ENCODE peak calls at places on chromosomes 13 and 19, in six cellular contexts. U, C, O, S, D and H are unnamed samples.

GRCh38 chr13:45328661-45329105 is 12.3 kb downstream of the TPT1 start:
- DNase-seq in U (no peak), C (no peak), O (no peak), S (no peak), D (no peak), H (no peak)

GRCh38 chr19:31260171-31260933 is 88.9 kb downstream of the TSHZ3 start:
- DNase-seq in U (no peak), C (no peak), O (no peak), S (no peak), D (no peak), H (peak)

GRCh38 chr19:44745386-44745831 is 3.1 kb upstream of the BCL3 start:
- DNase-seq in U (no peak), C (no peak), O (no peak), S (no peak), D (no peak), H (no peak)

GRCh38 chr13:113178070-113178895 is 19.8 kb downstream of the PROZ start:
- DNase-seq in U (no peak), C (no peak), O (no peak), S (no peak), D (no peak), H (peak)

GRCh38 chr19:19263886-19264487 is 9.1 kb downstream of the TM6SF2 start:
- DNase-seq in U (no peak), C (no peak), O (no peak), S (no peak), D (no peak), H (no peak)

GRCh38 chr13:113141591-113141950 is 16.9 kb upstream of the PROZ start:
- DNase-seq in U (no peak), C (no peak), O (no peak), S (no peak), D (no peak), H (peak)

GRCh38 chr19:7507884-7508283 is 8.0 kb upstream of the ZNF358 start:
- DNase-seq in U (peak), C (no peak), O (peak), S (no peak), D (peak), H (peak)

GRCh38 chr19:57165846-57166245 is 1.4 kb downstream of the DUXA start:
- DNase-seq in U (no peak), C (no peak), O (no peak), S (no peak), D (no peak), H (no peak)

GRCh38 chr13:64551755-64552154 is 2678.4 kb downstream of the PCDH9 start:
- DNase-seq in U (no peak), C (no peak), O (no peak), S (no peak), D (no peak), H (no peak)

GRCh38 chr19:46586294-46586693 is 14.8 kb upstream of the CALM3 start:
- DNase-seq in U (no peak), C (no peak), O (no peak), S (no peak), D (no peak), H (no peak)

GRCh38 chr13:77919351-77920294 is 992 bp upstream of the EDNRB start:
- DNase-seq in U (peak), C (no peak), O (no peak), S (no peak), D (no peak), H (peak)

GRCh38 chr13:98409281-98409680 is 167.6 kb downstream of the STK24 start:
- DNase-seq in U (no peak), C (no peak), O (no peak), S (no peak), D (no peak), H (no peak)

GRCh38 chr19:48390188-48391099 is 907 bp downstream of the KDELR1 start:
- DNase-seq in U (peak), C (peak), O (peak), S (no peak), D (peak), H (peak)

GRCh38 chr19:6856749-6857372 is 30.5 kb upstream of the ADGRE1 start:
- DNase-seq in U (no peak), C (no peak), O (no peak), S (no peak), D (no peak), H (no peak)

GRCh38 chr13:89969996-89970709 is 1377.3 kb upstream of the MIR17HG start:
- DNase-seq in U (no peak), C (no peak), O (no peak), S (no peak), D (no peak), H (no peak)

GRCh38 chr19:13053761-13054604 is 48.7 kb downstream of the LYL1 start:
- DNase-seq in U (no peak), C (no peak), O (no peak), S (no peak), D (peak), H (peak)

GRCh38 chr19:57280913-57281425 is 684 bp downstream of the ZNF460 start:
- DNase-seq in U (no peak), C (no peak), O (no peak), S (no peak), D (no peak), H (peak)

GRCh38 chr13:42270857-42271215 is 1.1 kb upstream of the AKAP11 start:
- DNase-seq in U (no peak), C (no peak), O (no peak), S (no peak), D (no peak), H (no peak)

GRCh38 chr19:13211426-13212308 is 61.5 kb downstream of the IER2 start:
- DNase-seq in U (no peak), C (no peak), O (no peak), S (no peak), D (no peak), H (no peak)

GRCh38 chr19:1106841-1107654 is 3.3 kb downstream of the GPX4 start:
- DNase-seq in U (no peak), C (no peak), O (peak), S (no peak), D (peak), H (no peak)

GRCh38 chr19:1167687-1168561 is 6.1 kb downstream of the SBNO2 start:
- DNase-seq in U (no peak), C (no peak), O (no peak), S (no peak), D (no peak), H (no peak)

GRCh38 chr13:42333613-42334328 is 61.8 kb downstream of the AKAP11 start:
- DNase-seq in U (peak), C (no peak), O (peak), S (no peak), D (peak), H (no peak)

GRCh38 chr13:109869312-109870237 is 83.2 kb upstream of the IRS2 start:
- DNase-seq in U (no peak), C (no peak), O (peak), S (no peak), D (no peak), H (peak)
- TF ChIP-seq GABPA in U (no peak), C (no peak), O (no peak), S (no peak), D (no peak), H (no peak)

DNA sequence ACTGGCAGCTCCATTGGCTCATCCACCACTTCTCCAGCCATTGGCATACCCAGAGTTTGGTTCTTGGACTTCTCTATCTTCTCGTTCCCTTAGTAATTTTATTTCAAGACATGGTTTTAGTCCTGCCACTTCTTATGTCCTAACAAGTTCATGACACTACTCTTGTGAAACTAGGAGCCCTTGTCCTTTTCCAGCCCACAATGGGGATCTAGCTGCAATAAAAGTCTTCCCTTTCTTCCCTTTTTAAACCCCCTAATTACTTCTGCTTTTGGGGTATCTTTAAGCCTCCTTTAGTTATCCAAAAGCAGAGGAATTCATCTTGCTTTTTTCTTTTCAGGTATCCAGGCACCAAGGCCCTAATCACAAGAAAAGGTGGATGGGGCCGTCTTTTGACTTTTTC is 2.9 kb upstream of the RCBTB2 start:
- DNase-seq in U (no peak), C (peak), O (no peak), S (no peak), D (no peak), H (no peak)
- TF ChIP-seq GABPA in U (no peak), C (no peak), O (no peak), S (no peak), D (no peak), H (no peak)

DNA sequence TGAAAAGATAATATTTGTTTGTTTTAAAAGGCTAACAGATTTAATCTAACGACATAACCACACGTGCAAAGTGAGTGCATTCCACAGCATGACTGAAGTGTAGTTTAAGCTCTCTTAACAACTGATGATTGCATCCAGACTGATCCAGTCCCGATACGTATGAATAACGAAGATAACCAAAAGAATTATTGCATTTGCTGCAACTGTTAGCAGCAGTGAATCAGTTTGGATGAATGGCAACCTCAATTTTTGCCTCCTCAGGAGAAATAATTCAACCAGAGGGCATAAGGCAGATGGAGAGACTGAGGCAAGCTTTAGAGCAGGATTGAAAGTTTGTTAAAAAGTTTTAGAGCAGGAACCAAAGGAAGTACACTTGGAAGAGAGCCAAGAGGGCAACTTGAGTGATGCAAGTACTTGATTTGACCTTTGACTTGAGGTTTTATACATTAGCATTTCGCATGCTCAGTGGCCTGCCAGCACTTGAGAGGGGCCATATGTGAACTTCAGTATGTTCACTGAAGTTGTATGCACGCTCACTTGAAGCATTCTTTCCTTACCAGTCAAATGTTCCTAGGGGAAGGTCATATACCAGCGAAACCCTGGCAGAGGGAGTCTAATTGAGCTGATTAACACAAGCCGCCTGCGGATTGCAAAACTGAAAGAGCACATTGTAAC is 835.0 kb upstream of the PCDH20 start:
- DNase-seq in U (no peak), C (no peak), O (no peak), S (no peak), D (no peak), H (no peak)
- TF ChIP-seq GABPA in U (no peak), C (no peak), O (no peak), S (no peak), D (no peak), H (no peak)

GRCh38 chr13:94123543-94123942 is 355.9 kb downstream of the DCT start:
- DNase-seq in U (no peak), C (no peak), O (no peak), S (no peak), D (no peak), H (no peak)

GRCh38 chr13:94129490-94129894 is 350.0 kb downstream of the DCT start:
- DNase-seq in U (no peak), C (no peak), O (no peak), S (no peak), D (no peak), H (no peak)

DNA sequence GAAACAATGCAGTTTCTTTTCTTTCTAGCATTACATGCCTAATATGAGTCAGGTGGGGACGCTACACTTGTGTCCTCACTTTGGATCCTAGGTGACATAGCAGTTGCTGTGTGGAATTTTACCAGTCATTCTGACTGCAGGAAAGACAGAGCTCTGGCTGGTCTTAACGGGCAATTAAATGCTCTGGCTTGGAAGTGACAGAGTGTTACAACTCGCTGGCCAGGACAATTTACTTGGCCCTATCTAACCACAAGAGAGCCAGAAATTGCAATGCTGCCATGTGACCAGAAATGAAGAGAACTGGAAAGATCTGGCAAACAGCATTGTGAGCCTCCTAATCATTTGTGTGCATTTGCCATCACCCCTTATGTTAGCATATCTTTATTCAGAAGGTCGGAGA is 351.1 kb downstream of the DCT start:
- DNase-seq in U (no peak), C (no peak), O (no peak), S (no peak), D (no peak), H (no peak)
- TF ChIP-seq GABPA in U (no peak), C (no peak), O (no peak), S (no peak), D (no peak), H (no peak)